ENCODE peak calls at places on chromosomes 11 and 22, in six cellular contexts. K is IMR-90, P is SK-N-SH, Y is HepG2, U is K562, V is GM12878. R is an unnamed sample.

GRCh38 chr11:132408877-132409276 is 1038.5 kb downstream of the NTM start:
- DNase-seq in K (no peak), P (no peak), Y (no peak), U (no peak), V (peak), R (no peak)

GRCh38 chr11:45152740-45153595 is 6.5 kb downstream of the PRDM11 start:
- DNase-seq in K (no peak), P (no peak), Y (no peak), U (no peak), V (no peak), R (no peak)

GRCh38 chr22:24525416-24526037 is 29.4 kb downstream of the GUCD1 start:
- DNase-seq in K (peak), P (peak), Y (peak), U (peak), V (peak), R (peak)

GRCh38 chr11:13434247-13435205 is 28.5 kb downstream of the BTBD10 start:
- DNase-seq in K (peak), P (no peak), Y (no peak), U (no peak), V (no peak), R (no peak)

GRCh38 chr11:32821517-32821916 is 8.2 kb upstream of the PRRG4 start:
- DNase-seq in K (no peak), P (no peak), Y (no peak), U (no peak), V (no peak), R (no peak)

GRCh38 chr11:41175304-41175972 is 284.0 kb downstream of the LRRC4C start:
- DNase-seq in K (no peak), P (no peak), Y (no peak), U (no peak), V (no peak), R (no peak)

GRCh38 chr11:91406009-91406408 is 818.6 kb upstream of the FAT3 start:
- DNase-seq in K (no peak), P (no peak), Y (no peak), U (no peak), V (no peak), R (no peak)

GRCh38 chr22:17105143-17106129 is 15.7 kb downstream of the TMEM121B start:
- DNase-seq in K (no peak), P (no peak), Y (no peak), U (no peak), V (no peak), R (no peak)

GRCh38 chr22:26563022-26563421 is 26.9 kb downstream of the TPST2 start:
- DNase-seq in K (no peak), P (no peak), Y (no peak), U (no peak), V (no peak), R (peak)

GRCh38 chr11:13378316-13378715 is 84.7 kb downstream of the BTBD10 start:
- DNase-seq in K (no peak), P (no peak), Y (no peak), U (no peak), V (no peak), R (no peak)

GRCh38 chr11:7611411-7611810 is 61.9 kb downstream of the CYB5R2 start:
- DNase-seq in K (peak), P (no peak), Y (no peak), U (no peak), V (no peak), R (no peak)

GRCh38 chr11:35066029-35066428 is 72.9 kb upstream of the CD44 start:
- DNase-seq in K (no peak), P (no peak), Y (no peak), U (no peak), V (no peak), R (no peak)

GRCh38 chr11:66076561-66076960 is 6.5 kb downstream of the PACS1 start:
- DNase-seq in K (no peak), P (no peak), Y (no peak), U (no peak), V (no peak), R (no peak)

GRCh38 chr11:66080055-66080817 is 10.2 kb downstream of the PACS1 start:
- DNase-seq in K (peak), P (no peak), Y (peak), U (peak), V (no peak), R (peak)

GRCh38 chr11:66085071-66085470 is 15.0 kb downstream of the PACS1 start:
- DNase-seq in K (no peak), P (no peak), Y (no peak), U (no peak), V (no peak), R (no peak)

GRCh38 chr11:66082936-66083698 is 13.0 kb downstream of the PACS1 start:
- DNase-seq in K (no peak), P (peak), Y (peak), U (peak), V (no peak), R (no peak)

GRCh38 chr11:66081505-66081904 is 11.4 kb downstream of the PACS1 start:
- DNase-seq in K (no peak), P (no peak), Y (no peak), U (peak), V (no peak), R (no peak)
- TF ChIP-seq SMC3 in K (no peak), P (no peak), Y (no peak), U (no peak), V (no peak), R (no peak)

GRCh38 chr22:29044657-29045176 is 16.9 kb downstream of the C22orf31 start:
- DNase-seq in K (peak), P (no peak), Y (peak), U (no peak), V (no peak), R (no peak)
- TF ChIP-seq SMC3 in K (no peak), P (no peak), Y (no peak), U (no peak), V (no peak), R (no peak)

DNA sequence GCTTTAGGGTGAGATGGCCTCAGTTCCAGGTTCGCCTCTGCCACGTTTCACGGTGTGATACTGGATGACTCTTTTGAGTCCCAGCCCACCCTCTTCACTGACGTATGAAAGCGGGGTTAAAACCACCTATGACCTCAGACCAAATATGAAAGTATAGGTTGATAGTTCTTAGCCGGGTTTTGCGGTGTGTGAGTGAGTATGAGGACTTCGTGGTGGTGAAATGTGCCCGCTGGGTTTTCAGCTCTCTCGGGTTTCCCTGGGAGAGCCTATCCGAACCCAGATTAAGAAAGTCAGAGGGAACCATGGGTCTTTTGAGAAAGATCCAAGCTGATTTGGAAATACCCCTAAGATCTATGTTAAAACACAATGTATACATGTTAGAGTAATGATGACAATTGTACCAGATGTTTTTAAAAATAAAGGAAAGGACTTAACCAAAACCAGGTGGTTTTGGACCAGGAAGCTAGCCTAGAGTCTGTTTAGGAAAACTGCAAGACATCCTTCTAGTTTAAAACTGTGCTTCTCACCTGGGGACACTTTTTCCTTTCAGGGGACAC is 25.8 kb upstream of the ST3GAL4 start:
- DNase-seq in K (peak), P (no peak), Y (no peak), U (no peak), V (no peak), R (no peak)
- TF ChIP-seq SMC3 in K (no peak), P (no peak), Y (no peak), U (no peak), V (no peak), R (no peak)

DNA sequence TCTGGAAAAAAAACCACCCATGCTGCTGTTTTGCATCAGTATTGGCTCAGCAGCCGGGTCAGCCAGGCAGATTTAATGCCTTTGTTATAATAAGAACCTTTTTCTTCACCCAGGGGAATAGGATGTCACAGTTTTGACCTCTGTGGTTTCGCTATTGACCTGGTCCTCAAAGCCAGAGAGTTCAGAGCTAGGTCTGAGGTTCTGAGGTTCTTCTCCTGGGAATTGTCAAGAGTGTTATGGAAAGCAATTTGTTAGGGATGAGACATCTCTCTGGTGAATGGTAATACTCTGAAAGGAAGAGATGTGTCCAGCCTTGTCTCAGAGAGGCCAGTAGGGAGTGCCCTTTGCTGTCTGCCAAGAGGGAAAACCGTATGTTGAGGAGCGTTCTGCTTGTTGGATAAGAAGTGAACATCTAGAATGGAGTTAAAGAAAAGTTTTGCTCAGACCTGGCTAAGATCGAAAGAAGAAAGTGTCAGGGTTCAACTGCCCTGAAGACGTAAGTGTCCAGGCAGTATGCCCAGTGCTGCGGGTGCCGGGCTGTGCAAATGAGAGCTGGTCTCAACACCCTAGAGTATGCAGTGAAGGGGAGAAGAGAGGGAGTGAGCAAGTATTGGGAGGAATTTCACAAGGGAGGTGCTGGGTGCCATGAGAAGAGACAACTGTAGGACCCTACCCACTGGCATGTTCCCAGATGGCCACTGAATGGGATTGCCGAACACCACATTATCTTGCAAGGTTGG is 150.9 kb upstream of the TTC12 start:
- DNase-seq in K (no peak), P (no peak), Y (no peak), U (no peak), V (no peak), R (no peak)
- TF ChIP-seq SMC3 in K (no peak), P (no peak), Y (no peak), U (no peak), V (no peak), R (no peak)

GRCh38 chr11:942853-943252 is 17.2 kb downstream of the AP2A2 start:
- DNase-seq in K (peak), P (no peak), Y (no peak), U (no peak), V (no peak), R (no peak)
- TF ChIP-seq SMC3 in K (no peak), P (no peak), Y (no peak), U (no peak), V (no peak), R (no peak)

DNA sequence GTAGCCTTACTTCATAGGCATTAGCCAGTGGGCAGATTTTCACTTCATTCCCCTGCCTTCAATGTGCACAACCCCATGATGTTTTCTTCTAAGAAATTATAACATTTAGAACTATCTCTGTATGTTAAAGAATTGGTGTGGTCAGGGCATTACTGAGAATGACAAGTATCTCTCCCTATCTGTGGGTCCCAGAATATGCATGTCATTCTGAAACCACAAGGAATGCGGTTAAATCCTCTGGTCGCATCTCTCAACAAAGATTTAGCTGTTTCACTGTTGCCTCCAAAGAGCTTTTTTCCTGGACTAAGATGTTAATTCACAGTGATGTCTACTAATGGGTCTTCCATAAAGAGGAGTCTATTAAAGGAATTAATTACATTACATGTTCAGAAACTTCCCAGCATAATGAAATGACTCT is 62.7 kb downstream of the LIF start:
- DNase-seq in K (peak), P (no peak), Y (no peak), U (peak), V (no peak), R (no peak)
- TF ChIP-seq SMC3 in K (no peak), P (no peak), Y (no peak), U (no peak), V (no peak), R (no peak)

GRCh38 chr11:76327756-76328388 is 53.1 kb downstream of the THAP12 start:
- DNase-seq in K (no peak), P (no peak), Y (no peak), U (no peak), V (no peak), R (no peak)

GRCh38 chr11:76327223-76327622 is 53.7 kb downstream of the THAP12 start:
- DNase-seq in K (no peak), P (no peak), Y (no peak), U (peak), V (no peak), R (no peak)

GRCh38 chr11:76329983-76330382 is 50.9 kb downstream of the THAP12 start:
- DNase-seq in K (no peak), P (no peak), Y (peak), U (no peak), V (no peak), R (no peak)

GRCh38 chr11:76329084-76329648 is 51.8 kb downstream of the THAP12 start:
- DNase-seq in K (peak), P (no peak), Y (peak), U (no peak), V (no peak), R (no peak)

GRCh38 chr11:76330651-76331050 is 50.3 kb downstream of the THAP12 start:
- DNase-seq in K (no peak), P (no peak), Y (no peak), U (no peak), V (no peak), R (no peak)
- TF ChIP-seq SMC3 in K (no peak), P (no peak), Y (no peak), U (no peak), V (no peak), R (no peak)

GRCh38 chr11:63767415-63768231 is 952 bp downstream of the ZFTA start:
- DNase-seq in K (peak), P (peak), Y (peak), U (peak), V (no peak), R (peak)
- TF ChIP-seq SMC3 in K (no peak), P (no peak), Y (no peak), U (no peak), V (no peak), R (no peak)